ENCODE peak calls at places on chromosome 3, in eight cellular contexts. J, G, F, S, Q, E, O and B are unnamed samples.
A peak's percentile ranks its signal among the peaks of the same experiment; 100 is the strongest.

GRCh38 chr3:5095879-5096278 is 26.2 kb upstream of the ARL8B start:
- ATAC-seq in J (no peak), G (peak; percentile 73), F (peak; percentile 44), S (no peak), Q (peak; percentile 87), E (peak; percentile 47), O (no peak), B (no peak)

GRCh38 chr3:146974001-146974400 is 368.9 kb upstream of the PLSCR5 start:
- ATAC-seq in J (no peak), G (no peak), F (no peak), S (no peak), Q (no peak), E (no peak), O (no peak), B (no peak)

GRCh38 chr3:169241928-169242751 is 421.4 kb downstream of the MECOM start:
- ATAC-seq in J (no peak), G (no peak), F (peak; percentile 75), S (no peak), Q (peak; percentile 77), E (peak; percentile 68), O (peak; percentile 51), B (no peak)

GRCh38 chr3:100603449-100603848 is 6.0 kb upstream of the ADGRG7 start:
- ATAC-seq in J (no peak), G (peak; percentile 66), F (peak; percentile 37), S (no peak), Q (no peak), E (peak; percentile 63), O (peak; percentile 72), B (peak; percentile 40)

GRCh38 chr3:30421261-30421660 is 185.1 kb upstream of the TGFBR2 start:
- ATAC-seq in J (no peak), G (no peak), F (no peak), S (no peak), Q (no peak), E (peak; percentile 37), O (no peak), B (no peak)

GRCh38 chr3:172099495-172099808 is 60.1 kb downstream of the FNDC3B start:
- ATAC-seq in J (no peak), G (no peak), F (no peak), S (peak; percentile 61), Q (no peak), E (no peak), O (no peak), B (no peak)

GRCh38 chr3:52712291-52713212 is 6.6 kb downstream of the SPCS1 start:
- ATAC-seq in J (no peak), G (no peak), F (no peak), S (no peak), Q (no peak), E (no peak), O (peak; percentile 41), B (no peak)

GRCh38 chr3:71926242-71926560 is 141.3 kb upstream of the PROK2 start:
- ATAC-seq in J (no peak), G (peak; percentile 26), F (peak; percentile 39), S (no peak), Q (no peak), E (peak; percentile 70), O (peak; percentile 84), B (peak; percentile 59)

GRCh38 chr3:59444293-59444671 is 394.5 kb upstream of the CFAP20DC start:
- ATAC-seq in J (peak; percentile 69), G (peak; percentile 92), F (no peak), S (peak; percentile 74), Q (no peak), E (no peak), O (peak; percentile 62), B (no peak)

GRCh38 chr3:17088602-17089313 is 204.0 kb downstream of the PLCL2 start:
- ATAC-seq in J (peak; percentile 54), G (peak; percentile 86), F (peak; percentile 73), S (peak; percentile 81), Q (peak; percentile 55), E (no peak), O (peak; percentile 59), B (no peak)

GRCh38 chr3:26536955-26537354 is 85.6 kb upstream of the LRRC3B start:
- ATAC-seq in J (no peak), G (no peak), F (no peak), S (no peak), Q (no peak), E (no peak), O (no peak), B (no peak)